ENCODE peak calls at places on chromosome 6, in seven cellular contexts. Q, B, T, S, R, J and M are unnamed samples.

GRCh38 chr6:166556871-166557322 is 29.6 kb downstream of the RAMACL start:
- DNase-seq in Q (peak), B (no peak), T (no peak), S (no peak), R (peak), J (peak), M (no peak)

GRCh38 chr6:146891615-146892265 is 293.0 kb downstream of the ADGB start:
- DNase-seq in Q (no peak), B (no peak), T (no peak), S (no peak), R (no peak), J (no peak), M (no peak)

GRCh38 chr6:3326179-3326971 is 67.6 kb downstream of the PSMG4 start:
- DNase-seq in Q (no peak), B (no peak), T (no peak), S (no peak), R (no peak), J (no peak), M (no peak)

GRCh38 chr6:91149914-91150674 is 563.2 kb upstream of the MAP3K7 start:
- DNase-seq in Q (no peak), B (no peak), T (no peak), S (no peak), R (no peak), J (no peak), M (no peak)

GRCh38 chr6:136625293-136625692 is 75.1 kb upstream of the MAP7 start:
- DNase-seq in Q (no peak), B (no peak), T (no peak), S (no peak), R (no peak), J (no peak), M (no peak)

GRCh38 chr6:127366281-127367022 is 23.0 kb upstream of the ECHDC1 start:
- DNase-seq in Q (peak), B (peak), T (no peak), S (no peak), R (peak), J (no peak), M (no peak)

GRCh38 chr6:47698342-47698787 is at the start of gene ADGRF4:
- DNase-seq in Q (no peak), B (no peak), T (no peak), S (no peak), R (peak), J (no peak), M (no peak)

GRCh38 chr6:13507306-13507855 is 20.0 kb upstream of the GFOD1 start:
- DNase-seq in Q (no peak), B (no peak), T (no peak), S (no peak), R (no peak), J (no peak), M (no peak)

GRCh38 chr6:99604161-99605073 is 2.2 kb upstream of the PRDM13 start:
- DNase-seq in Q (no peak), B (no peak), T (no peak), S (no peak), R (no peak), J (no peak), M (no peak)

GRCh38 chr6:17519120-17519519 is 81.0 kb upstream of the FAM8A1 start:
- DNase-seq in Q (no peak), B (no peak), T (no peak), S (no peak), R (no peak), J (peak), M (no peak)

GRCh38 chr6:4486543-4487319 is 289.5 kb upstream of the CDYL start:
- DNase-seq in Q (no peak), B (no peak), T (no peak), S (no peak), R (no peak), J (no peak), M (no peak)

GRCh38 chr6:46964716-46965519 is 43.2 kb upstream of the ADGRF5 start:
- DNase-seq in Q (no peak), B (no peak), T (no peak), S (no peak), R (no peak), J (no peak), M (no peak)

GRCh38 chr6:8064638-8065518 is 689 bp upstream of the BLOC1S5 start:
- DNase-seq in Q (no peak), B (no peak), T (no peak), S (no peak), R (no peak), J (no peak), M (no peak)

GRCh38 chr6:125098253-125098652 is 55.3 kb upstream of the TPD52L1 start:
- DNase-seq in Q (no peak), B (no peak), T (no peak), S (no peak), R (no peak), J (no peak), M (no peak)

GRCh38 chr6:25601797-25602679 is 50.0 kb upstream of the SCGN start:
- DNase-seq in Q (no peak), B (peak), T (no peak), S (no peak), R (peak), J (no peak), M (no peak)

GRCh38 chr6:81894286-81894685 is 141.8 kb upstream of the TENT5A start:
- DNase-seq in Q (no peak), B (peak), T (no peak), S (no peak), R (no peak), J (no peak), M (no peak)

GRCh38 chr6:135858941-135859340 is 7.4 kb downstream of the PDE7B start:
- DNase-seq in Q (no peak), B (no peak), T (no peak), S (no peak), R (no peak), J (no peak), M (no peak)

GRCh38 chr6:157789861-157790260 is 33.2 kb upstream of the SNX9 start:
- DNase-seq in Q (no peak), B (no peak), T (no peak), S (no peak), R (peak), J (no peak), M (no peak)

GRCh38 chr6:49110876-49111275 is 352.2 kb downstream of the MMUT start:
- DNase-seq in Q (no peak), B (no peak), T (no peak), S (no peak), R (no peak), J (no peak), M (no peak)

GRCh38 chr6:136822051-136822378 is 377 bp upstream of the PEX7 start:
- DNase-seq in Q (no peak), B (no peak), T (no peak), S (no peak), R (no peak), J (no peak), M (no peak)

GRCh38 chr6:85390775-85391174 is 59.1 kb upstream of the NT5E start:
- DNase-seq in Q (no peak), B (no peak), T (no peak), S (no peak), R (peak), J (no peak), M (no peak)

GRCh38 chr6:169933839-169934698 is 182.6 kb downstream of the ERMARD start:
- DNase-seq in Q (no peak), B (no peak), T (no peak), S (no peak), R (no peak), J (no peak), M (no peak)

GRCh38 chr6:169589293-169589692 is 112.5 kb downstream of the WDR27 start:
- DNase-seq in Q (no peak), B (no peak), T (no peak), S (no peak), R (no peak), J (no peak), M (no peak)

DNA sequence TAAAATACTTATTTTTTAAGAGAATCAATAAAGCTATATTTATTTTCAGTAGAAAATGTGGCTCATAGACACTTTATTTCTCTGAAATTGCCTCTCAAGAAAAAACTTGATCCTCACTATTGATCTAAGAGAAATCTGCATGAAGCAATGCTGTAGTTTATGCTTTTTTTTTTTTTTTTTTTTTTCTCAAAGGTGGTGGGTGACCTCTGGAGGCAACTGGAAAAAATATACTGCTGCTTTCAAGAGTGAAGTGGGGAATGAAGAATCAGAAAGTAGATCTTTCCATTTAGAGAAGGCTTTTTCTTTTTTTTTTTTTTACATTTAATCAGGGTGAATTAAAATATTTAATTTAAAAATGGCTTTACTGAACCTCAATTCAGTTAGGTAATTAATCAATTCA is 169.3 kb downstream of the SLC16A10 start:
- DNase-seq in Q (no peak), B (no peak), T (no peak), S (no peak), R (peak), J (no peak), M (no peak)
- TF ChIP-seq CTCF in Q (no peak), B (peak), T (no peak), S (no peak), R (peak), J (no peak), M (peak)

GRCh38 chr6:118810420-118811027 is 83.4 kb upstream of the ASF1A start:
- DNase-seq in Q (peak), B (no peak), T (peak), S (no peak), R (no peak), J (no peak), M (no peak)

GRCh38 chr6:118812972-118813371 is 81.0 kb upstream of the ASF1A start:
- DNase-seq in Q (no peak), B (no peak), T (no peak), S (no peak), R (no peak), J (no peak), M (no peak)

GRCh38 chr6:118813795-118814194 is 80.2 kb upstream of the ASF1A start:
- DNase-seq in Q (no peak), B (no peak), T (no peak), S (no peak), R (no peak), J (no peak), M (no peak)

GRCh38 chr6:118804091-118804490 is 89.9 kb upstream of the ASF1A start:
- DNase-seq in Q (no peak), B (no peak), T (no peak), S (no peak), R (no peak), J (no peak), M (no peak)

GRCh38 chr6:118808794-118809668 is 84.9 kb upstream of the ASF1A start:
- DNase-seq in Q (no peak), B (no peak), T (no peak), S (no peak), R (no peak), J (no peak), M (no peak)
- TF ChIP-seq CTCF in Q (no peak), B (no peak), T (no peak), S (no peak), R (no peak), J (no peak), M (no peak)

GRCh38 chr6:5580736-5581568 is 319.6 kb downstream of the FARS2 start:
- DNase-seq in Q (no peak), B (no peak), T (no peak), S (no peak), R (no peak), J (no peak), M (no peak)

GRCh38 chr6:5587648-5588047 is 326.3 kb downstream of the FARS2 start:
- DNase-seq in Q (no peak), B (no peak), T (no peak), S (no peak), R (no peak), J (no peak), M (no peak)

GRCh38 chr6:5584072-5584471 is 322.8 kb downstream of the FARS2 start:
- DNase-seq in Q (no peak), B (peak), T (no peak), S (no peak), R (peak), J (no peak), M (no peak)

GRCh38 chr6:5583528-5583927 is 322.2 kb downstream of the FARS2 start:
- DNase-seq in Q (no peak), B (no peak), T (no peak), S (no peak), R (no peak), J (no peak), M (no peak)

DNA sequence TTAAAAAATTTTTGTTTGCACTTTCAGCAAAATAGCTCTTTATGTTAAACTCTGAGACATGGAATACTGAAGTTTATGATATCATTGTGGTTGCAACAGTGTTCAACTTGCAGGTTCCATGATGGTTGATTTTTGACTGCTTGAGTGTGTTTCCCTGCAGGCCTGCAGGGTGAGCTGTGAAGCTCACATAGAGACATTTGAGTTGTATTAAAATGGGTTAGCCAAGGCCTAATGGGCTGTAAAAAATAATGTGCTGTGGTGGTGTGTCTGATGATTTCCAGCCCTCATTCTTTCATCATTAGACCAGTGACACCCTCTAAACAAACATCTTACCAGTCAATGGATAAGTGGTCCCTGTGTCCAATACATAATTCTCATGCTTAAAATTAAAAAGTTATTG is 321.4 kb downstream of the FARS2 start:
- DNase-seq in Q (no peak), B (no peak), T (no peak), S (no peak), R (no peak), J (no peak), M (no peak)
- TF ChIP-seq CTCF in Q (no peak), B (peak), T (no peak), S (no peak), R (no peak), J (no peak), M (peak)

DNA sequence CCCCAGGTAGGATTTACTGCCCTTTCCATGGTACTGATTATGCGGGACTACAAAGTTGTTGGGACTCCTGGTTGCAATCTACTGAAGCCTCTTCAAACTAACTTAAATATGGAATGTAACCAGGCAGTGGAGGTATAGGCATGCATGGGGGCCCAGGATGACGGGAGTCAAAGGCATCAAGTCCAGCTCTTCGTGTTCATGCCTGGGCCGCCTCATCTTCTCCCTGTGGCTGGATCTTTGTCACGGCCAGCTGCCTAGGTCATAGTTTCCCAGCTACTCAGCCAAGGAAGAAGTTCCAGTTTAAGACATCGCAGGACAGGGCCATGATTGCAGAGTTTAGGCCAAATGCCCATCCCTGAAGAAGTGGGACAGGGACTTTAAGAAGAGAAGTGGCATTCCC is 20.5 kb downstream of the LYRM2 start:
- DNase-seq in Q (no peak), B (no peak), T (no peak), S (no peak), R (no peak), J (no peak), M (no peak)
- TF ChIP-seq CTCF in Q (no peak), B (no peak), T (no peak), S (no peak), R (no peak), J (no peak), M (no peak)

GRCh38 chr6:131065112-131065823 is 2.2 kb upstream of the EPB41L2 start:
- DNase-seq in Q (no peak), B (no peak), T (no peak), S (no peak), R (no peak), J (no peak), M (no peak)
- TF ChIP-seq CTCF in Q (no peak), B (no peak), T (no peak), S (no peak), R (no peak), J (no peak), M (no peak)

GRCh38 chr6:36651659-36652379 is 26.7 kb upstream of the CDKN1A start:
- DNase-seq in Q (no peak), B (no peak), T (no peak), S (no peak), R (no peak), J (no peak), M (peak)

GRCh38 chr6:36650848-36651247 is 27.7 kb upstream of the CDKN1A start:
- DNase-seq in Q (no peak), B (no peak), T (no peak), S (no peak), R (no peak), J (no peak), M (peak)

GRCh38 chr6:36649721-36650484 is 28.6 kb upstream of the CDKN1A start:
- DNase-seq in Q (no peak), B (no peak), T (no peak), S (no peak), R (no peak), J (no peak), M (peak)

GRCh38 chr6:36643967-36644366 is 34.5 kb upstream of the CDKN1A start:
- DNase-seq in Q (no peak), B (no peak), T (no peak), S (no peak), R (no peak), J (no peak), M (peak)

GRCh38 chr6:36649086-36649485 is 29.4 kb upstream of the CDKN1A start:
- DNase-seq in Q (no peak), B (no peak), T (no peak), S (no peak), R (no peak), J (no peak), M (no peak)
- TF ChIP-seq CTCF in Q (no peak), B (no peak), T (no peak), S (no peak), R (no peak), J (no peak), M (no peak)

GRCh38 chr6:167653561-167653960 is 173.2 kb upstream of the AFDN start:
- DNase-seq in Q (no peak), B (no peak), T (no peak), S (no peak), R (no peak), J (no peak), M (peak)

GRCh38 chr6:167655174-167655821 is 171.4 kb upstream of the AFDN start:
- DNase-seq in Q (no peak), B (no peak), T (no peak), S (no peak), R (no peak), J (no peak), M (no peak)

GRCh38 chr6:167652701-167653095 is 174.0 kb upstream of the AFDN start:
- DNase-seq in Q (no peak), B (no peak), T (no peak), S (no peak), R (no peak), J (no peak), M (peak)

GRCh38 chr6:167652042-167652700 is 174.5 kb upstream of the AFDN start:
- DNase-seq in Q (no peak), B (no peak), T (no peak), S (no peak), R (no peak), J (no peak), M (peak)

DNA sequence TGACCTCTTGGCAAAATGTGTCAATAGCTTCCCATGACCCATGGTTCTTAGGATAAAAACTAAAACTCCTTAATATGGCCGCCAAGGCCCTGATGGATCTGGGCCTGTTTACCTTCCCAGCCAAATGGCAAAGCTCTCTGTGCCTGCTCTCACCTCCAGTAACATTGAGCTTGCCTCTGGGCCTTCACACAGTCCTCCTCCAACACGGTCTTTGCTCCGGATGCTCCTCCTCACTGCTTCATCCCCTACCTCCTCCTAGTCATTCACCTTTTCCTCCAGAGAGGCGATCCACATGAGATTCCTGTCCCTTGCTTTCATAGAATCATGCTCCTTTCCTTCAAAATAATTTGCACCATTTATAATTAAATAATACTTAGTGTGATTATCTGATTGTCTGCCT is 172.3 kb upstream of the AFDN start:
- DNase-seq in Q (no peak), B (no peak), T (no peak), S (no peak), R (no peak), J (no peak), M (no peak)
- TF ChIP-seq CTCF in Q (no peak), B (no peak), T (no peak), S (no peak), R (no peak), J (no peak), M (no peak)

GRCh38 chr6:122947355-122947754 is 48.7 kb upstream of the CLVS2 start:
- DNase-seq in Q (no peak), B (no peak), T (no peak), S (no peak), R (peak), J (no peak), M (no peak)
- TF ChIP-seq CTCF in Q (no peak), B (no peak), T (no peak), S (no peak), R (no peak), J (no peak), M (peak)

GRCh38 chr6:68875403-68875802 is 240.3 kb downstream of the ADGRB3 start:
- DNase-seq in Q (no peak), B (no peak), T (no peak), S (no peak), R (no peak), J (no peak), M (no peak)

GRCh38 chr6:68874747-68875146 is 239.7 kb downstream of the ADGRB3 start:
- DNase-seq in Q (no peak), B (no peak), T (no peak), S (no peak), R (no peak), J (no peak), M (no peak)

GRCh38 chr6:68873236-68873635 is 238.2 kb downstream of the ADGRB3 start:
- DNase-seq in Q (no peak), B (no peak), T (no peak), S (no peak), R (no peak), J (no peak), M (no peak)

GRCh38 chr6:68880050-68880449 is 245.0 kb downstream of the ADGRB3 start:
- DNase-seq in Q (no peak), B (no peak), T (no peak), S (no peak), R (no peak), J (no peak), M (no peak)

DNA sequence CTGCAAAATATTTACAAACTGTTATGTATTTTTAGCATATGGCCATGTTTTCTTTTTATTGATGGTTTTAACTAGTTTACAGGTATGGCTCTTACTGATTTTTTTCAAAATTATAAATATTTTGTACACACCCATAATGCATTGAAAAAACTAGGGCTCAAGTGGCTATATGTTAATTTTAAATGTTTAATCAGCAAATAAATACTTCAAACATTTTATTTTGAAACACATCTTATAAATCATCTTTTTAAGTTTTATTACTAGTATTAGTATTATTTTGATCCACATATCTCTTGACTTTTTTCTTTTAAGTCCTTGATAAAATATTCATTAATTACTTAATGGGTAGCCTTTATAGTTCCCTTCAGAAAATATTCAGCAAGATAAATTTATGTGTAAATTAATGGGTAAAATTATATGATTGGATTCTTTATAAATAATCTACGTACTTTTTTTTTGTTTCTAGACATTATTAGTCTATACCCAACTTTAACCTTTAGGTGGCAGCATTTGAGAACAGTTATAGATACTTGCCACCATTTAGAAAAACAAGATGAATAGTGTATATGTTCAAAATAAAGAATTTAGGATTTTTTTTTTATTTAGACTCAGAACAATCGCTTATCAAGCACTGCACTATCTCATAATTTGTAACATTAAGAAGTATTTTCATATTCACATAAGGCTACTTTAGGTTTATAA is 241.9 kb downstream of the ADGRB3 start:
- DNase-seq in Q (no peak), B (no peak), T (no peak), S (no peak), R (peak), J (no peak), M (no peak)
- TF ChIP-seq CTCF in Q (peak), B (peak), T (no peak), S (peak), R (peak), J (peak), M (peak)